ENCODE peak calls at places on chromosomes 12 and 14, in ten cellular contexts. Q is right lobe of liver, L is pancreas, V is lower leg skin, T is fibroblast of the aortic adventitia, N is psoas muscle, Z is thoracic aorta, R is breast epithelium, X is endodermal cell, P is cardiac fibroblast. D is an unnamed sample.

GRCh38 chr12:30753233-30753632 is 1.5 kb downstream of the CAPRIN2 start:
- DNase-seq in X (peak), Z (no peak), Q (no peak), V (no peak), R (no peak), L (no peak), N (no peak), T (peak), P (peak), D (no peak)

GRCh38 chr14:74562515-74563232 is 49.4 kb downstream of the LTBP2 start:
- DNase-seq in Z (no peak), Q (no peak), N (peak), T (no peak), P (no peak), R (no peak), X (peak), L (no peak), V (no peak), D (no peak)

GRCh38 chr14:53391631-53392030 is 238.5 kb upstream of the DDHD1 start:
- DNase-seq in P (peak), V (no peak), X (no peak), L (no peak), T (peak), Z (no peak), N (no peak), Q (no peak), R (no peak), D (no peak)

GRCh38 chr12:55642275-55643068 is 5.8 kb downstream of the OR10P1 start:
- DNase-seq in V (no peak), Z (no peak), Q (no peak), L (no peak), X (peak), T (no peak), N (no peak), P (no peak), R (no peak), D (no peak)

GRCh38 chr14:53330441-53330840 is 177.3 kb upstream of the DDHD1 start:
- DNase-seq in Q (no peak), Z (no peak), V (no peak), P (no peak), R (no peak), X (no peak), T (no peak), L (no peak), N (no peak), D (no peak)

GRCh38 chr14:85058170-85058569 is 471.8 kb upstream of the FLRT2 start:
- DNase-seq in L (no peak), N (no peak), Q (no peak), T (no peak), R (no peak), Z (no peak), X (no peak), P (no peak), V (no peak), D (no peak)

GRCh38 chr14:94880140-94880539 is 110.2 kb upstream of the GSC start:
- DNase-seq in X (no peak), R (no peak), V (no peak), N (no peak), Z (no peak), Q (no peak), L (no peak), P (no peak), T (no peak), D (no peak)

GRCh38 chr14:71320734-71321555 is 413.7 kb downstream of the PCNX1 start:
- DNase-seq in R (peak), T (peak), L (peak), V (peak), X (peak), Q (peak), Z (no peak), P (peak), N (peak), D (peak)

GRCh38 chr12:108332791-108333382 is 6.2 kb downstream of the CMKLR1 start:
- DNase-seq in X (peak), Z (peak), N (peak), Q (peak), R (peak), T (no peak), L (no peak), V (peak), P (no peak), D (peak)

GRCh38 chr12:34298971-34299801 is 276.9 kb downstream of the ALG10 start:
- DNase-seq in T (no peak), Q (no peak), P (no peak), V (no peak), Z (no peak), R (no peak), L (no peak), N (peak), X (no peak), D (no peak)

GRCh38 chr12:21962236-21962635 is 21.0 kb upstream of the ABCC9 start:
- DNase-seq in V (no peak), T (peak), P (no peak), Z (no peak), X (no peak), N (no peak), L (no peak), R (no peak), Q (no peak), D (no peak)

GRCh38 chr14:105162374-105162979 is 6.1 kb downstream of the JAG2 start:
- DNase-seq in R (no peak), X (no peak), L (no peak), T (no peak), N (no peak), Z (no peak), V (no peak), Q (no peak), P (no peak), D (no peak)

GRCh38 chr14:32986791-32987545 is 48.3 kb downstream of the NPAS3 start:
- DNase-seq in Z (no peak), Q (no peak), X (no peak), T (peak), P (peak), N (no peak), R (peak), V (no peak), L (no peak), D (peak)

GRCh38 chr12:84922721-84923120 is 10.1 kb upstream of the SLC6A15 start:
- DNase-seq in T (peak), X (no peak), P (peak), Z (no peak), Q (no peak), N (no peak), R (no peak), V (no peak), L (no peak), D (no peak)

GRCh38 chr12:62435337-62436163 is 31.1 kb upstream of the MON2 start:
- DNase-seq in R (no peak), Z (peak), Q (peak), N (peak), X (peak), T (peak), P (peak), V (peak), L (peak), D (peak)

GRCh38 chr14:56797569-56798446 is 12.5 kb downstream of the OTX2 start:
- DNase-seq in Q (no peak), R (no peak), P (no peak), L (no peak), T (no peak), N (no peak), X (peak), Z (no peak), V (no peak), D (no peak)

GRCh38 chr12:12495536-12495935 is 67.1 kb downstream of the DUSP16 start:
- DNase-seq in V (no peak), T (no peak), Z (no peak), P (no peak), R (no peak), L (no peak), X (no peak), N (no peak), Q (no peak), D (no peak)

GRCh38 chr12:26630546-26631027 is 202.4 kb downstream of the ITPR2 start:
- DNase-seq in X (no peak), Z (no peak), Q (peak), V (no peak), N (no peak), R (no peak), P (peak), L (no peak), T (peak), D (no peak)

GRCh38 chr12:79997115-79997805 is 62.4 kb upstream of the PPP1R12A start:
- DNase-seq in Q (no peak), L (no peak), R (no peak), P (peak), T (peak), N (no peak), V (no peak), Z (no peak), X (no peak), D (no peak)

GRCh38 chr14:103930051-103930604 is 1.9 kb downstream of the TDRD9 start:
- DNase-seq in L (no peak), R (no peak), V (no peak), T (no peak), P (no peak), X (no peak), Z (no peak), N (no peak), Q (no peak), D (no peak)

GRCh38 chr14:68704736-68705720 is 87.8 kb downstream of the ZFP36L1 start:
- DNase-seq in T (peak), N (no peak), P (peak), L (no peak), Q (peak), X (peak), V (peak), Z (no peak), R (peak), D (no peak)

DNA sequence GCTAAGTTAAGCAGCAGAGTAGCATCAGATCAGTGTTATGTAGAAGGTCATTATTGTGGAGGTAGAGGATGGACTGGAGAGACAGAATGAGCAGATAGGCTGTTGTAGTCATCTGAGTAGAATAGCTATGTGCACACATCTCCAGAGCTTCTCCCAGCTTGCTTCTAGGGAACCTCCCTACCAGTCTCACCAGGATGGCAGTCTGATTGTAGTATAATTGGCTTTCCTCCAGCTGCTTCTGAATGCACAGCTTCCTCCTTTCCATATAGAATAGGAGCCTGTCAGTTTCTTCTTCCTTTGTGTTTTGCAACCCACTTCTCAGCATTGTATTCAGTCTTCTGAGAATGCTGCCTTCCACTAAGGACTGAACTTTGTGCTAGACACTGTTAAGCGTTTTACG is 2.1 kb upstream of the CSAD start:
- DNase-seq in Z (no peak), N (no peak), V (no peak), P (no peak), R (no peak), Q (peak), X (no peak), L (no peak), T (no peak), D (no peak)
- H3K4me3 ChIP-seq in Z (peak), N (peak), V (no peak), P (no peak), R (peak), Q (no peak), X (peak), L (no peak), T (peak), D (peak)

GRCh38 chr12:48336564-48336963 is 14.2 kb downstream of the ZNF641 start:
- DNase-seq in V (no peak), Q (no peak), P (no peak), X (peak), N (no peak), T (no peak), Z (no peak), R (no peak), L (no peak), D (no peak)
- TF ChIP-seq CTCF in V (no peak), Q (no peak), P (no peak), X (peak), N (no peak), T (no peak), Z (no peak), R (no peak), L (no peak), D (peak)

GRCh38 chr12:113462880-113463745 is 8.6 kb downstream of the LHX5 start:
- DNase-seq in T (no peak), N (no peak), P (no peak), Q (no peak), R (no peak), X (peak), L (no peak), Z (no peak), V (no peak), D (no peak)
- H3K4me3 ChIP-seq in T (no peak), N (peak), P (no peak), Q (no peak), R (peak), X (peak), L (peak), Z (peak), V (no peak), D (peak)

GRCh38 chr12:124914392-124915248 is at the start of gene UBC:
- DNase-seq in V (peak), R (peak), Z (peak), X (peak), L (peak), T (peak), N (peak), P (peak), Q (peak), D (peak)

GRCh38 chr12:124915249-124916236 is 1.1 kb upstream of the UBC start:
- DNase-seq in T (peak), P (peak), Q (peak), L (no peak), R (peak), Z (no peak), X (no peak), V (peak), N (peak), D (peak)

GRCh38 chr12:124916370-124917134 is 2.1 kb upstream of the UBC start:
- DNase-seq in Z (peak), Q (peak), P (peak), T (peak), L (peak), V (peak), N (peak), R (peak), X (peak), D (peak)

GRCh38 chr12:124910561-124911478 is 3.6 kb downstream of the UBC start:
- DNase-seq in X (no peak), P (peak), Q (no peak), Z (no peak), L (no peak), T (no peak), R (no peak), V (no peak), N (no peak), D (no peak)

DNA sequence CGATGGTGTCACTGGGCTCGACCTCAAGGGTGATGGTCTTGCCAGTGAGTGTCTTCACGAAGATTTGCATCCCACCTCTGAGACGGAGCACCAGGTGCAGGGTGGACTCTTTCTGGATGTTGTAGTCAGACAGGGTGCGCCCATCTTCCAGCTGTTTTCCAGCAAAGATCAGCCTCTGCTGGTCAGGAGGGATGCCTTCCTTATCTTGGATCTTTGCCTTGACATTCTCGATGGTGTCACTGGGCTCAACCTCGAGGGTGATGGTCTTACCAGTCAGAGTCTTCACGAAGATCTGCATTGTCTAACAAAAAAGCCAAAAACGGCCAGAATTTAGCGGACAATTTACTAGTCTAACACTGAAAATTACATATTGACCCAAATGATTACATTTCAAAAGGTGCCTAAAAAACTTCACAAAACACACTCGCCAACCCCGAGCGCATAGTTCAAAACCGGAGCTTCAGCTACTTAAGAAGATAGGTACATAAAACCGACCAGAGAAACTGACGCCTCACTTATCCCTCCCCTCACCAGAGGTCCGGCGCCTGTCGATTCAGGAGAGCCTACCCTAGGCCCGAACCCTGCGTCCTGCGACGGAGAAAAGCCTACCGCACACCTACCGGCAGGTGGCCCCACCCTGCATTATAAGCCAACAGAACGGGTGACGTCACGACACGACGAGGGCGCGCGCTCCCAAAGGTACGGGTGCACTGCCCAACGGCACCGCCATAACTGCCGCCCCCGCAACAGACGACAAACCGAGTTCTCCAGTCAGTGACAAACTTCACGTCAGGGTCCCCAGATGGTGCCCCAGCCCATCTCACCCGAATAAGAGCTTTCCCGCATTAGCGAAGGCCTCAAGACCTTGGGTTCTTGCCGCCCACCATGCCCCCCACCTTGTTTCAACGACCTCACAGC is 717 bp downstream of the UBC start:
- DNase-seq in N (peak), L (peak), P (peak), Q (peak), X (peak), Z (peak), V (peak), R (peak), T (peak), D (peak)
- TF ChIP-seq CTCF in N (peak), L (peak), P (peak), Q (peak), X (peak), Z (peak), V (no peak), R (peak), T (peak), D (peak)

DNA sequence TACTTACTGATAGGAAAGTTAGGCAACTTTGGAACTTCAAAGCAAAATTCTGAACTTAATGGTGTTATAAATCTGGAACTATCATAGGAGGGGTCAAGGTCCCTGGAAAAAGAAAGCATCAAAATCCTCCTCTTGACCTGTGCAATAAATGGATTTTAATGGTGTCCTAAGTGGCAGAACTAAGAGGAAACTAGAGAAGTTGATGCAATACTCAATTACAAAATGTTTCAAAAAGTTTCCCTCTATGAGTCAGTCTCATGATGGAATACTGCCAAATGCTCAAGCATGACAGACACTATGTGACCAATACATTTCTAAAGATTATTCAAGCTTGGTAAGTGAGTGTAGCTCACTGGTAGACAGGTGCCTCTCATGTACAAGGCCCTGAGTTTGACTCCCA is 47.7 kb upstream of the ERGIC2 start:
- DNase-seq in X (no peak), P (peak), Q (no peak), L (no peak), T (peak), V (no peak), R (no peak), N (no peak), Z (no peak), D (no peak)
- H3K4me3 ChIP-seq in X (no peak), P (no peak), Q (no peak), L (no peak), T (no peak), V (no peak), R (no peak), N (no peak), Z (no peak), D (no peak)

GRCh38 chr12:77686760-77687159 is 143.9 kb upstream of the NAV3 start:
- DNase-seq in N (no peak), L (no peak), P (peak), T (peak), Q (no peak), X (no peak), R (no peak), Z (no peak), V (no peak), D (no peak)

GRCh38 chr12:77685906-77686305 is 144.8 kb upstream of the NAV3 start:
- DNase-seq in L (no peak), Z (no peak), R (no peak), P (no peak), V (no peak), Q (no peak), N (no peak), X (no peak), T (no peak), D (no peak)

GRCh38 chr12:77682488-77682887 is 148.2 kb upstream of the NAV3 start:
- DNase-seq in L (no peak), Q (no peak), X (no peak), R (no peak), T (no peak), N (no peak), V (no peak), Z (no peak), P (no peak), D (no peak)

GRCh38 chr12:77687346-77687745 is 143.3 kb upstream of the NAV3 start:
- DNase-seq in R (no peak), Z (no peak), V (no peak), Q (no peak), T (peak), X (no peak), P (peak), N (no peak), L (no peak), D (no peak)

GRCh38 chr12:77685112-77685511 is 145.6 kb upstream of the NAV3 start:
- DNase-seq in L (peak), T (peak), X (peak), N (peak), Z (no peak), P (peak), R (peak), Q (peak), V (peak), D (no peak)
- TF ChIP-seq CTCF in L (no peak), T (peak), X (peak), N (peak), Z (peak), P (peak), R (no peak), Q (peak), V (no peak), D (peak)

DNA sequence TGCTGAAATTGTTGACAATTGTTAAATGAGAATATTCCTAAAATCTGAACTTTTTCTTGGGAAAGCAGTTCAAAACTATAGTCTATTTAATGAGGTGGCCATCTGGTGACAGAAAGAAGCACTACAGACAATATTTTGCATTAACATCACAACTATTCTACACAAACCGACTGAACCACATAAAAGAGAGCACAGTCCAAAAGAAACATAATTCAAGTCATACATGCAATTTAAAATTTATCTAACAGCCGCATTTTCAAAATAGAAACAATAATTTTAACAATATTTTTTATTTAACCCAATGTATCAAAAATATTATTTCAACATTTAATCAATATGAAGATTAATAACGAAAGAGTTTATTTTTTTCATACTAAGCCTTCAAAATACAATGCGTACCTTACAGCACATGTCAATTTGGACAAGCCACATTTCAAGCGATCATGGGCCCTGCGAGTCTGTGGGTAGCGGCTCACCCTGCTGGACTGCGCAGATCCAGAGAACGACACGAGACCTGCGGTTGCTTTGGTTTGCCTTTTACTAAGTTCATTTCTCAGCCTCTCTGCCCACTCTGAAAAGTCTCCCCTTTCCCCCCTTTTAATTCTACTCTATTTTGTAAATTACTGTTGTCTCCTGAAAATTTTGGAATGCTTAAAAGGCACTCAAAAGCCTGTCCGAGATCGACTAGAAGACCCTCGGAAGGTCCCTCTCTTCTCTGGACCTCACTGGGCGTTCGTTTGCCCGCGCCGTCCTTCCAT is 941 bp upstream of the LRRC9 start:
- DNase-seq in X (no peak), V (no peak), L (no peak), Q (no peak), N (peak), P (peak), T (peak), R (no peak), Z (no peak), D (no peak)
- H3K4me3 ChIP-seq in X (peak), V (peak), L (peak), Q (peak), N (peak), P (peak), T (peak), R (peak), Z (peak), D (peak)

DNA sequence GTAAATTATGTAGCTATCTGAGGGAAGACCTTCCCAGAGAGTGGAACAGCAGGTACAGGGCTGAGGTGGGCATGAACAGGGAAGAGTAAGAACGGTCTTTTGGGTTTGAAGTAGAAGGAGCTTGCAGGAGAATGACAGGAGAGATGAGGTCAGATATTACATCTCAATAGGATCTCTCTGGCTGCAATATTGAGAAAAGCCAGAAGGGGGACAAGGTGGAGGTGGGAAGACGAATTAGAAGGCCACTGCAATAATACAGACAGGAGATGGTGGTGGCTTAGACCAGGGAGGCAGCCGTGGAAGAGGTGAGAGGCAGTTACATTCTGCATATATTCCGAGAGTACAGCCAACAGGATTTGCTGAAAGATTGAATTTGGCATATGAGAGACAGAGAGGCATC is 310.2 kb downstream of the APAF1 start:
- DNase-seq in Z (no peak), Q (no peak), L (no peak), X (peak), V (no peak), P (no peak), T (peak), N (no peak), R (no peak), D (no peak)
- TF ChIP-seq CTCF in Z (no peak), Q (no peak), L (no peak), X (peak), V (no peak), P (peak), T (peak), N (no peak), R (no peak), D (no peak)

D was measured in left ventricle myocardium inferior.